ENCODE peak calls at places on chromosomes 7 and 10, in ten cellular contexts. One of them, this sample, is unnamed.

GRCh38 chr7:105594034-105594433 is 12.7 kb upstream of the EFCAB10 start:
- DNase-seq in activated gamma-delta T cell treated with Interleukin-2 at 50 U/mL for 16 hours: no peak
- DNase-seq in body of pancreas: no peak
- DNase-seq in T-helper 2 cell: no peak
- DNase-seq in Caco-2: no peak
- DNase-seq in midbrain: no peak
- DNase-seq in gastrocnemius medialis: peak; percentile 12
- DNase-seq in GM12864: no peak
- DNase-seq in caudate nucleus: no peak
- DNase-seq in Peyer's patch: no peak
- DNase-seq in this sample: no peak

GRCh38 chr10:130409931-130410330 is 273.7 kb downstream of the GLRX3 start:
- DNase-seq in activated gamma-delta T cell treated with Interleukin-2 at 50 U/mL for 16 hours: no peak
- DNase-seq in body of pancreas: no peak
- DNase-seq in T-helper 2 cell: no peak
- DNase-seq in Caco-2: no peak
- DNase-seq in midbrain: no peak
- DNase-seq in gastrocnemius medialis: no peak
- DNase-seq in GM12864: no peak
- DNase-seq in caudate nucleus: no peak
- DNase-seq in Peyer's patch: peak; percentile 18
- DNase-seq in this sample: no peak

GRCh38 chr7:100099452-100099851 is 1.7 kb downstream of the MCM7 start:
- DNase-seq in activated gamma-delta T cell treated with Interleukin-2 at 50 U/mL for 16 hours: no peak
- DNase-seq in body of pancreas: no peak
- DNase-seq in T-helper 2 cell: no peak
- DNase-seq in Caco-2: no peak
- DNase-seq in midbrain: no peak
- DNase-seq in gastrocnemius medialis: no peak
- DNase-seq in GM12864: no peak
- DNase-seq in caudate nucleus: no peak
- DNase-seq in Peyer's patch: no peak
- DNase-seq in this sample: no peak

GRCh38 chr10:51092402-51092801 is 18.1 kb downstream of the PRKG1 start:
- DNase-seq in activated gamma-delta T cell treated with Interleukin-2 at 50 U/mL for 16 hours: no peak
- DNase-seq in body of pancreas: peak; percentile 57
- DNase-seq in T-helper 2 cell: no peak
- DNase-seq in Caco-2: no peak
- DNase-seq in midbrain: peak; percentile 32
- DNase-seq in gastrocnemius medialis: peak; percentile 57
- DNase-seq in GM12864: no peak
- DNase-seq in caudate nucleus: peak; percentile 10
- DNase-seq in Peyer's patch: no peak
- DNase-seq in this sample: no peak

GRCh38 chr10:116270691-116271592 is 2.1 kb downstream of the GFRA1 start:
- DNase-seq in activated gamma-delta T cell treated with Interleukin-2 at 50 U/mL for 16 hours: no peak
- DNase-seq in body of pancreas: no peak
- DNase-seq in T-helper 2 cell: no peak
- DNase-seq in Caco-2: no peak
- DNase-seq in midbrain: no peak
- DNase-seq in gastrocnemius medialis: peak; percentile 25
- DNase-seq in GM12864: no peak
- DNase-seq in caudate nucleus: no peak
- DNase-seq in Peyer's patch: no peak
- DNase-seq in this sample: no peak

GRCh38 chr10:113648478-113648877 is 15.4 kb downstream of the NRAP start:
- DNase-seq in activated gamma-delta T cell treated with Interleukin-2 at 50 U/mL for 16 hours: no peak
- DNase-seq in body of pancreas: no peak
- DNase-seq in T-helper 2 cell: no peak
- DNase-seq in Caco-2: no peak
- DNase-seq in midbrain: no peak
- DNase-seq in gastrocnemius medialis: peak; percentile 61
- DNase-seq in GM12864: no peak
- DNase-seq in caudate nucleus: no peak
- DNase-seq in Peyer's patch: no peak
- DNase-seq in this sample: no peak

GRCh38 chr7:44066111-44066460 is 719 bp upstream of the PGAM2 start:
- DNase-seq in activated gamma-delta T cell treated with Interleukin-2 at 50 U/mL for 16 hours: no peak
- DNase-seq in body of pancreas: no peak
- DNase-seq in T-helper 2 cell: no peak
- DNase-seq in Caco-2: no peak
- DNase-seq in midbrain: no peak
- DNase-seq in gastrocnemius medialis: no peak
- DNase-seq in GM12864: no peak
- DNase-seq in caudate nucleus: no peak
- DNase-seq in Peyer's patch: no peak
- DNase-seq in this sample: no peak

GRCh38 chr7:342681-343216 is 52.8 kb downstream of the FOXL3 start:
- DNase-seq in activated gamma-delta T cell treated with Interleukin-2 at 50 U/mL for 16 hours: no peak
- DNase-seq in body of pancreas: peak; percentile 44
- DNase-seq in T-helper 2 cell: no peak
- DNase-seq in Caco-2: no peak
- DNase-seq in midbrain: no peak
- DNase-seq in gastrocnemius medialis: no peak
- DNase-seq in GM12864: no peak
- DNase-seq in caudate nucleus: no peak
- DNase-seq in Peyer's patch: no peak
- DNase-seq in this sample: no peak

GRCh38 chr10:70565556-70566514 is 36.7 kb downstream of the PRF1 start:
- DNase-seq in activated gamma-delta T cell treated with Interleukin-2 at 50 U/mL for 16 hours: no peak
- DNase-seq in body of pancreas: no peak
- DNase-seq in T-helper 2 cell: no peak
- DNase-seq in Caco-2: no peak
- DNase-seq in midbrain: no peak
- DNase-seq in gastrocnemius medialis: no peak
- DNase-seq in GM12864: no peak
- DNase-seq in caudate nucleus: no peak
- DNase-seq in Peyer's patch: no peak
- DNase-seq in this sample: no peak

GRCh38 chr7:98802088-98802780 is 67.6 kb downstream of the TMEM130 start:
- DNase-seq in activated gamma-delta T cell treated with Interleukin-2 at 50 U/mL for 16 hours: no peak
- DNase-seq in body of pancreas: peak; percentile 48
- DNase-seq in T-helper 2 cell: no peak
- DNase-seq in Caco-2: no peak
- DNase-seq in midbrain: no peak
- DNase-seq in gastrocnemius medialis: no peak
- DNase-seq in GM12864: peak; percentile 83
- DNase-seq in caudate nucleus: no peak
- DNase-seq in Peyer's patch: no peak
- DNase-seq in this sample: peak; percentile 14

GRCh38 chr7:151025924-151026671 is 1.8 kb upstream of the ATG9B start:
- DNase-seq in activated gamma-delta T cell treated with Interleukin-2 at 50 U/mL for 16 hours: no peak
- DNase-seq in body of pancreas: no peak
- DNase-seq in T-helper 2 cell: no peak
- DNase-seq in Caco-2: no peak
- DNase-seq in midbrain: no peak
- DNase-seq in gastrocnemius medialis: no peak
- DNase-seq in GM12864: no peak
- DNase-seq in caudate nucleus: no peak
- DNase-seq in Peyer's patch: no peak
- DNase-seq in this sample: no peak

GRCh38 chr7:123687727-123688126 is 32.1 kb downstream of the LMOD2 start:
- DNase-seq in activated gamma-delta T cell treated with Interleukin-2 at 50 U/mL for 16 hours: no peak
- DNase-seq in body of pancreas: no peak
- DNase-seq in T-helper 2 cell: no peak
- DNase-seq in Caco-2: no peak
- DNase-seq in midbrain: no peak
- DNase-seq in gastrocnemius medialis: no peak
- DNase-seq in GM12864: no peak
- DNase-seq in caudate nucleus: no peak
- DNase-seq in Peyer's patch: no peak
- DNase-seq in this sample: no peak

GRCh38 chr10:44242091-44242490 is 142.8 kb downstream of the CXCL12 start:
- DNase-seq in activated gamma-delta T cell treated with Interleukin-2 at 50 U/mL for 16 hours: no peak
- DNase-seq in body of pancreas: no peak
- DNase-seq in T-helper 2 cell: no peak
- DNase-seq in Caco-2: no peak
- DNase-seq in midbrain: no peak
- DNase-seq in gastrocnemius medialis: no peak
- DNase-seq in GM12864: no peak
- DNase-seq in caudate nucleus: no peak
- DNase-seq in Peyer's patch: no peak
- DNase-seq in this sample: no peak